ENCODE peak calls at places on chromosomes 5 and 9, in seven cellular contexts. T is stomach, Z is ovary, A is A549, U is SK-N-SH, D is tibial nerve, K is H1. R is an unnamed sample.
A peak's percentile ranks its signal among the peaks of the same experiment; 100 is the strongest.

GRCh38 chr5:50564079-50564478 is 102.4 kb upstream of the PARP8 start:
- DNase-seq in Z (no peak), A (no peak), U (no peak), D (no peak), K (no peak), T (no peak), R (no peak)

GRCh38 chr5:73189816-73190451 is 16.9 kb downstream of the TMEM174 start:
- DNase-seq in T (no peak), U (no peak), K (no peak), A (no peak), D (peak; percentile 23), Z (peak; percentile 41), R (no peak)

GRCh38 chr9:15967068-15967467 is 414.2 kb downstream of the CCDC171 start:
- DNase-seq in Z (no peak), D (no peak), A (no peak), K (no peak), T (no peak), U (no peak), R (no peak)

GRCh38 chr5:124584991-124585715 is 161.3 kb downstream of the ZNF608 start:
- DNase-seq in U (no peak), T (no peak), Z (no peak), D (no peak), A (no peak), K (no peak), R (no peak)

GRCh38 chr5:159341914-159342313 is 11.6 kb upstream of the IL12B start:
- DNase-seq in K (no peak), T (no peak), Z (no peak), A (peak; percentile 76), D (peak; percentile 75), U (peak; percentile 66), R (no peak)

GRCh38 chr9:125125523-125125922 is 17.8 kb downstream of the SCAI start:
- DNase-seq in A (no peak), Z (no peak), U (no peak), K (no peak), D (no peak), T (no peak), R (no peak)

GRCh38 chr9:124879226-124879625 is 17.3 kb downstream of the ARPC5L start:
- DNase-seq in A (no peak), K (no peak), D (no peak), U (no peak), Z (no peak), T (no peak), R (no peak)

GRCh38 chr5:120614512-120614911 is 150.4 kb downstream of the PRR16 start:
- DNase-seq in U (no peak), D (no peak), A (no peak), Z (no peak), T (no peak), K (no peak), R (no peak)

GRCh38 chr5:136033848-136034247 is 5.1 kb downstream of the TGFBI start:
- DNase-seq in T (no peak), D (no peak), Z (no peak), A (no peak), U (no peak), K (no peak), R (peak; percentile 47)

GRCh38 chr9:33263131-33263935 is 1.2 kb downstream of the BAG1 start:
- DNase-seq in T (no peak), U (peak; percentile 29), D (no peak), A (no peak), Z (peak; percentile 47), K (no peak), R (no peak)

GRCh38 chr9:2116073-2116472 is 100.9 kb downstream of the SMARCA2 start:
- DNase-seq in D (no peak), A (peak; percentile 29), U (peak; percentile 23), K (no peak), T (no peak), Z (no peak), R (no peak)

GRCh38 chr9:135616621-135617537 is 22.5 kb downstream of the GLT6D1 start:
- DNase-seq in U (peak; percentile 23), A (no peak), Z (no peak), T (no peak), D (no peak), K (no peak), R (no peak)

GRCh38 chr5:61280205-61280604 is 51.9 kb upstream of the ZSWIM6 start:
- DNase-seq in D (peak; percentile 20), Z (no peak), T (no peak), K (no peak), A (no peak), U (no peak), R (no peak)

GRCh38 chr9:121598167-121599000 is 53.0 kb upstream of the DAB2IP start:
- DNase-seq in A (no peak), D (no peak), T (peak; percentile 89), K (peak; percentile 81), Z (peak; percentile 82), U (no peak), R (peak; percentile 95)

GRCh38 chr9:112157087-112157486 is 18.0 kb downstream of the SUSD1 start:
- DNase-seq in A (no peak), D (no peak), Z (no peak), U (no peak), T (no peak), K (no peak), R (no peak)

GRCh38 chr5:178431777-178432155 is 158.4 kb downstream of the COL23A1 start:
- DNase-seq in A (no peak), U (no peak), T (no peak), Z (no peak), K (no peak), D (no peak), R (no peak)

GRCh38 chr5:167248262-167248661 is 1043.2 kb upstream of the WWC1 start:
- DNase-seq in D (no peak), Z (no peak), U (no peak), K (no peak), A (no peak), T (no peak), R (no peak)

GRCh38 chr9:38382141-38382540 is 10.4 kb upstream of the ALDH1B1 start:
- DNase-seq in U (no peak), A (no peak), K (no peak), T (no peak), Z (no peak), D (no peak), R (peak; percentile 25)

GRCh38 chr5:13601152-13601551 is 343.3 kb downstream of the DNAH5 start:
- DNase-seq in T (no peak), K (no peak), Z (no peak), A (no peak), U (no peak), D (no peak), R (no peak)

GRCh38 chr5:143066556-143067281 is 296.5 kb downstream of the ARHGAP26 start:
- DNase-seq in D (peak; percentile 35), A (peak; percentile 37), K (no peak), Z (no peak), U (no peak), T (no peak), R (peak; percentile 70)

GRCh38 chr9:91642771-91643170 is 219.1 kb upstream of the NFIL3 start:
- DNase-seq in Z (no peak), K (no peak), A (no peak), U (no peak), T (no peak), D (no peak), R (no peak)

GRCh38 chr5:180868960-180869359 is 7.9 kb upstream of the ZFP62 start:
- DNase-seq in T (peak; percentile 94), K (no peak), U (peak; percentile 71), D (peak; percentile 97), A (peak; percentile 87), Z (peak; percentile 76), R (peak; percentile 89)

GRCh38 chr9:130199605-130200004 is 27.4 kb downstream of the NCS1 start:
- DNase-seq in T (no peak), Z (no peak), U (no peak), K (no peak), D (no peak), A (no peak), R (no peak)

GRCh38 chr9:83521017-83521810 is 17.0 kb downstream of the FRMD3 start:
- DNase-seq in D (no peak), A (no peak), Z (no peak), K (no peak), T (no peak), U (no peak), R (no peak)

GRCh38 chr5:72067682-72068470 is 39.4 kb upstream of the MAP1B start:
- DNase-seq in K (no peak), Z (no peak), A (peak; percentile 85), U (no peak), D (no peak), T (no peak), R (no peak)

DNA sequence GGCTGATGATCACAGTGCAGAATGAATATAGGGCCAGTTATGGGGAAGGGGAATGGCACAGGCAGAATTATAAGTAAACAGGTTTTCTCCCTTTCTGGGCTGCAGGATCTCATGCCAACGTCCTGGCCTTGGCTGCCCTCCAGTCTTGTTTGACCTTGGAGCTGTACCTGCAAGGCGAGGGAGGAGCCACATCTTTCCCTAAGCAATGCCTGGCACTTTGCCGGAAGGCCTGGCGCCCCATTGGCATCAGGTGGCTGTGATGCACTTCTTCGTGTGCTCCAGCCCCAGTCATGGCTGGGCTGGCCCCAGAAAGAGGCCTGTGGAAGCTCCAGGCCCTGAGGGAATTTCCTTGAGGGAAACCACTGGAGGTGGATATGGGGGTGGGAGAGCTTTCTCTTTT is 16.7 kb upstream of the IQGAP2 start:
- DNase-seq in K (no peak), Z (peak; percentile 21), U (no peak), D (no peak), A (no peak), T (peak; percentile 98), R (no peak)
- H3K27ac ChIP-seq in K (no peak overlapping the region), Z (no peak overlapping the region), U (no peak overlapping the region), D (no peak overlapping the region), A (no peak overlapping the region), T (peak overlapping the region; percentile 57), R (no peak overlapping the region)

GRCh38 chr5:127064253-127064652 is 9.0 kb downstream of the C5orf63 start:
- DNase-seq in A (no peak), D (no peak), U (no peak), Z (no peak), T (no peak), K (no peak), R (no peak)
- TF ChIP-seq EP300 in A (no peak), D (no peak), U (no peak), Z (no peak), T (no peak), K (no peak), R (no peak)

DNA sequence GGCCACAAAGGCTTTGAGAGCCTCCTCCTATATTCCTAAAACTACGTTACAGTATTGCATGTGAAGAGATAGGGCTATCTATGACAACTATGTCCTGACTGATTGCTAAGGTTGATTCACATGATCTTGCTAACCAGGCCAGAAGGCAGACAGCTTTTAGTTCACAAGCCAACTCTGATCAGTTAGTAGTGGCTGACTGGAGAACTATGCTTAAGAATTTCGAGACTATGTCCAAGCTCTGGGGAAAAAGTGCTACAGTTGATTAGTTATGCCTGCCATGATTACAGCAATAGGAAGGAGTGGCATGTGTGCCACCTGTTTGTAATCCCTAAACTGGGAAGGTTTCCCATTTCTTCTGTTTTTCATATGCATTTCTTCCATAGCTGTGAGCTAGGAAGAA is 223.4 kb downstream of the DOCK8 start:
- DNase-seq in U (no peak), D (no peak), T (no peak), K (no peak), A (no peak), Z (no peak), R (no peak)
- H3K27ac ChIP-seq in U (no peak overlapping the region), D (peak overlapping the region; percentile 54), T (peak overlapping the region; percentile 77), K (no peak overlapping the region), A (peak overlapping the region; percentile 7), Z (no peak overlapping the region), R (peak overlapping the region; percentile 67)

DNA sequence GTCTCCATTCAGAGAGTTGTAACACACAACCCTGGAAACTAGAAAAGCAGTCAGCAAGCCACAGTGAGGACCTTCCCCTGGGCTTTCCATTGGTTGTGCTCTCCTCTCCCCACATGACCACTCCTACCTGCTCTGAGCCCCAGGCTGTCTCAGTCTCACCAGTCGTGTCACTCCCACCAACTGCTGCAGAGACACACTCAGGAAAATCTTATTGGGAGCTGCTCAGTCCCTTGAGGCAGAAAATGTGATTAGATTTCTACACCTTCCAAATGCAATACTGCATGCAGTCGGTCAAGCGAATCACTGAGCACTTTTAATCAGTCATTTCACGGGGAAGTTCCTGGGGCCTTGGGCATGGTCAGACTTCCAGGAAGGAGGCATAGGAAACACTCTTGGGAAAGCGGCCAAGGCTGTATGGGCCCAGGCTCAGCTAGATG is 284.2 kb upstream of the NMUR2 start:
- DNase-seq in K (no peak), T (no peak), A (no peak), Z (no peak), U (no peak), D (no peak), R (no peak)
- TF ChIP-seq EP300 in K (no peak), T (no peak), A (no peak), Z (no peak), U (no peak), D (no peak), R (no peak)